ENCODE peak calls at places on chromosome 5, in ten cellular contexts. G, Q, T, N, F, S, Y, M, R and O are unnamed samples.
A peak's percentile ranks its signal among the peaks of the same experiment; 100 is the strongest.

GRCh38 chr5:17256171-17256570 is 38.7 kb downstream of the BASP1 start:
- DNase-seq in F (no peak), Y (no peak), G (no peak), S (no peak), Q (peak; percentile 64), N (no peak), T (no peak), R (no peak), M (no peak), O (no peak)

GRCh38 chr5:61200582-61201155 is 38.4 kb upstream of the SMIM15 start:
- DNase-seq in N (no peak), M (no peak), G (no peak), R (peak; percentile 51), Y (no peak), Q (no peak), T (no peak), F (no peak), S (no peak), O (peak; percentile 31)

GRCh38 chr5:39274388-39275085 is 55.2 kb upstream of the FYB1 start:
- DNase-seq in S (no peak), T (no peak), N (peak; percentile 47), M (no peak), Y (no peak), R (no peak), G (no peak), F (no peak), Q (peak; percentile 17), O (peak; percentile 18)

GRCh38 chr5:67063791-67064190 is 132.8 kb downstream of the CD180 start:
- DNase-seq in R (no peak), N (no peak), T (no peak), Q (peak; percentile 96), F (no peak), M (peak; percentile 18), Y (no peak), G (no peak), S (no peak), O (no peak)

GRCh38 chr5:136811086-136811485 is 445.7 kb upstream of the TRPC7 start:
- DNase-seq in M (no peak), G (no peak), T (no peak), N (no peak), R (no peak), S (no peak), Q (no peak), Y (no peak), F (no peak), O (no peak)

GRCh38 chr5:179550511-179551342 is at the start of gene RUFY1:
- DNase-seq in R (peak; percentile 86), Q (peak; percentile 74), G (peak; percentile 83), S (peak; percentile 71), T (peak; percentile 88), F (peak; percentile 90), Y (peak; percentile 89), M (peak; percentile 32), N (peak; percentile 80), O (peak; percentile 93)

GRCh38 chr5:93649234-93649900 is 66.3 kb downstream of the NR2F1 start:
- DNase-seq in F (no peak), R (no peak), S (no peak), Y (no peak), G (no peak), N (no peak), T (no peak), Q (no peak), M (no peak), O (no peak)

GRCh38 chr5:179619776-179620175 is 3.7 kb downstream of the HNRNPH1 start:
- DNase-seq in T (no peak), M (no peak), Y (no peak), S (no peak), F (no peak), Q (no peak), G (no peak), N (no peak), R (no peak), O (no peak)

GRCh38 chr5:114544561-114544960 is 182.7 kb downstream of the KCNN2 start:
- DNase-seq in N (no peak), S (no peak), M (no peak), G (no peak), Q (no peak), Y (no peak), R (no peak), T (no peak), F (no peak), O (no peak)

GRCh38 chr5:151451626-151452520 is 4.5 kb downstream of the SLC36A1 start:
- DNase-seq in Y (no peak), T (no peak), N (no peak), M (peak; percentile 24), F (no peak), R (no peak), S (no peak), Q (no peak), G (no peak), O (no peak)

GRCh38 chr5:178576591-178577351 is 13.4 kb downstream of the COL23A1 start:
- DNase-seq in M (no peak), Y (no peak), N (no peak), Q (no peak), F (no peak), S (no peak), T (no peak), G (no peak), R (no peak), O (no peak)

GRCh38 chr5:178246736-178247135 is 14.1 kb upstream of the PHYKPL start:
- DNase-seq in M (no peak), F (no peak), S (no peak), R (no peak), N (no peak), T (no peak), Q (no peak), G (no peak), Y (no peak), O (no peak)

GRCh38 chr5:45038366-45038987 is 229.7 kb downstream of the MRPS30 start:
- DNase-seq in S (no peak), T (no peak), Q (peak; percentile 25), N (peak; percentile 1), G (no peak), F (no peak), M (no peak), R (no peak), Y (no peak), O (no peak)

GRCh38 chr5:36177715-36178556 is 26.0 kb downstream of the SKP2 start:
- DNase-seq in R (peak; percentile 15), M (peak; percentile 15), G (no peak), Y (no peak), T (no peak), Q (peak; percentile 80), S (no peak), F (no peak), N (no peak), O (no peak)

GRCh38 chr5:36180556-36181350 is 28.8 kb downstream of the SKP2 start:
- DNase-seq in S (no peak), M (no peak), Q (no peak), N (no peak), G (no peak), F (no peak), R (no peak), Y (no peak), T (no peak), O (no peak)

GRCh38 chr5:36177154-36177553 is 25.2 kb downstream of the SKP2 start:
- DNase-seq in S (no peak), M (no peak), F (no peak), G (no peak), N (no peak), Q (no peak), Y (no peak), T (no peak), R (no peak), O (peak; percentile 65)

GRCh38 chr5:36181709-36182262 is 29.9 kb downstream of the SKP2 start:
- DNase-seq in N (no peak), T (no peak), R (no peak), Y (no peak), G (no peak), S (no peak), Q (no peak), F (no peak), M (no peak), O (no peak)

DNA sequence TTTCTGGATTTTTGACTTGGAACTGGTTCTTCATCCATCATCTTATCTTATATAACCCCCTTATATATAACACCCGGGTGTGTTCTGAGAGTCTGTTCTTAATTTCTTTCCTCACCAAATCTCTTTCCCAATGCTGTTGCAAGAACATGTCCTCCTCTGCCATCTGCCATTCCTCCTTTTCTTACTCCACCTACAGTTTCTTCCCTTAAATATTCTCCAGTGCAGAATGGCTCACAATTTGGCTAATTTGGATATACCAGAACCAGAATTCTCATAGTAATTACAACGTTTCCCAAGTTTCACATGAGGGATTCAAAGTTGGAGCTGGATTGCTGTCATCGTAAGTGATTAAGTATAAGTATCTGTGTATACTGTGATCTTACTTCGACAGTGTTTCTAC is 28.0 kb downstream of the SKP2 start:
- DNase-seq in T (no peak), G (no peak), S (no peak), M (no peak), F (no peak), Y (no peak), Q (no peak), N (no peak), R (no peak), O (no peak)
- H3K4me3 ChIP-seq in T (no peak overlapping the region), G (no peak overlapping the region), S (no peak overlapping the region), M (no peak overlapping the region), F (no peak overlapping the region), Y (no peak overlapping the region), Q (no peak overlapping the region), N (no peak overlapping the region), R (no peak overlapping the region), O (no peak overlapping the region)

GRCh38 chr5:55911784-55912653 is 60.9 kb downstream of the IL31RA start:
- DNase-seq in F (no peak), R (no peak), G (no peak), M (no peak), Y (no peak), T (no peak), Q (peak; percentile 84), N (no peak), S (no peak), O (no peak)
- TF ChIP-seq CTCF in F (no peak), R (no peak), G (no peak), M (no peak), Y (no peak), T (no peak), Q (peak; percentile 13), N (no peak), S (no peak), O (no peak)

GRCh38 chr5:135508496-135509005 is 27.2 kb downstream of the NEUROG1 start:
- DNase-seq in R (no peak), Y (no peak), S (no peak), Q (no peak), F (no peak), M (no peak), T (no peak), N (no peak), G (no peak), O (no peak)
- H3K27me3 ChIP-seq in R (peaks cover 31% of the 10 kb centered on the region), Y (peaks cover 54% of the 10 kb centered on the region), S (no peaks in the 10 kb centered on the region), Q (peaks cover 5% of the 10 kb centered on the region), F (peaks cover 15% of the 10 kb centered on the region), M (peaks cover 39% of the 10 kb centered on the region), T (peaks cover 48% of the 10 kb centered on the region), N (no peaks in the 10 kb centered on the region), G (peaks cover 3% of the 10 kb centered on the region), O (peaks cover 5% of the 10 kb centered on the region)

DNA sequence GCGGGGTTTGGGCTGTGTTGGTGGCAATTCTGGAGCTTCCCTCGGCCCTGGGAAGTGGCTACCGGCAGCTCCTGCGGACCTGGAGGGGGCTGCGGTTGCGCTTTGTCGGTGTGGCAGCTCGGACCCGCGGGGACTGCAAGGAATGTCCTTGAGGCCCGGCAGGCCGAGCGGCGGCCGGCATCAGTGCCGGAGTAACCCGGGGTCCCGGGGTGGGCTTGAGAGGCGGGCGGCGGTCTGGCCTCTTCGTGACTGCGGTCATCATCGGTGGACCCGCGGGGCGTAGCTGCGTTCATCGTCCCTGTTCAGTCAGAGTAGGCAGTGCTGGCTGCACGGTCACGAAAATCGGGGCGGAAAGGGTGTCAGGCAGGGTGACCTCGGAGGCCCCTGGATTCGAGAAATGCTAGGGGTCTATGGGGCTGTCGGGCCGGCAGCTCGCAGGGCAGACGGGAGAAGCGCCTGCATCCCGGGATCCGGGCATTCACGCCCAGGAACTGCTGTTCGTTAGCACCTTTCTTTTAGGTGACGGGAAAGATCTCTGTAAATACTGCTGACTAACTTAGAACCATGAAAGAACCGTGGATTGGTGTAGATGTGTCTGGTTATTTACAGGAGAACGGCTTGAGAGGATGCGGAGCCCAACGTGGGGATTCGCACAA is 474 bp downstream of the HMGCR start:
- DNase-seq in T (peak; percentile 68), G (peak; percentile 38), R (no peak), N (no peak), F (peak; percentile 82), Y (peak; percentile 73), Q (peak; percentile 11), S (no peak), M (no peak), O (no peak)
- H3K4me3 ChIP-seq in T (peak overlapping the region; percentile 91), G (peak overlapping the region; percentile 55), R (peak overlapping the region; percentile 73), N (peak overlapping the region; percentile 71), F (peak overlapping the region; percentile 98), Y (peak overlapping the region; percentile 80), Q (peak overlapping the region; percentile 86), S (peak overlapping the region; percentile 72), M (peak overlapping the region; percentile 91), O (peak overlapping the region; percentile 99)